ENCODE peak calls at places on chromosomes 11 and 22, in seven cellular contexts. L is cardiac septum; N is GM13976; F is right cardiac atrium; D is DND-41; Q is T-helper 2 cell; B is activated T-helper 1 cell treated with anti-CD3 and anti-CD28 coated beads, Interleukin-12 subunit alpha, Interleukin-12 subunit beta, Interleukin-2, Interleukin-4 antibody, amounts not matched to agents 30 ng/mL and 10 ng/mL and 1 ng/mL, durations not matched to agents 14 hours and 24 hours and 36 hours. W is an unnamed sample.

GRCh38 chr11:12218909-12219308 is 108.5 kb downstream of the MICAL2 start:
- DNase-seq in L (no peak), F (no peak), Q (no peak), N (no peak), D (no peak), B (no peak), W (no peak)

GRCh38 chr11:7577883-7578242 is 64.1 kb downstream of the PPFIBP2 start:
- DNase-seq in Q (no peak), F (no peak), N (no peak), D (peak; percentile 42), B (no peak), L (no peak), W (no peak)

GRCh38 chr11:11988099-11988651 is 20.3 kb downstream of the DKK3 start:
- DNase-seq in Q (no peak), B (no peak), D (no peak), N (no peak), F (no peak), L (no peak), W (no peak)

GRCh38 chr11:76071090-76071489 is 135.2 kb downstream of the WNT11 start:
- DNase-seq in B (no peak), L (no peak), D (no peak), Q (no peak), N (no peak), F (no peak), W (no peak)

GRCh38 chr11:13970986-13971385 is 8.5 kb downstream of the SPON1 start:
- DNase-seq in Q (no peak), F (peak; percentile 49), L (no peak), B (no peak), N (no peak), D (no peak), W (no peak)

GRCh38 chr11:2818503-2818902 is 67.1 kb downstream of the CDKN1C start:
- DNase-seq in D (no peak), N (no peak), L (no peak), F (peak; percentile 26), Q (no peak), B (no peak), W (no peak)

GRCh38 chr22:49692499-49693225 is 135.0 kb downstream of the BRD1 start:
- DNase-seq in L (no peak), F (no peak), N (no peak), B (no peak), Q (no peak), D (no peak), W (no peak)

GRCh38 chr22:40289991-40290459 is 56.3 kb upstream of the ADSL start:
- DNase-seq in B (peak; percentile 61), D (no peak), Q (peak; percentile 70), F (peak; percentile 58), L (peak; percentile 78), N (peak; percentile 74), W (no peak)

GRCh38 chr11:62593434-62594044 is 2.2 kb upstream of the TUT1 start:
- DNase-seq in B (peak; percentile 74), F (peak; percentile 93), N (peak; percentile 72), D (peak; percentile 82), Q (peak; percentile 63), L (peak; percentile 83), W (no peak)

GRCh38 chr11:32960553-32961164 is 55.0 kb upstream of the DEPDC7 start:
- DNase-seq in F (no peak), D (no peak), Q (peak; percentile 12), N (peak; percentile 51), B (no peak), L (no peak), W (no peak)

GRCh38 chr22:33139937-33140336 is 81.8 kb upstream of the SYN3 start:
- DNase-seq in F (no peak), B (no peak), D (no peak), N (no peak), L (no peak), Q (no peak), W (no peak)

GRCh38 chr11:93942176-93942575 is 79.0 kb upstream of the HEPHL1 start:
- DNase-seq in N (no peak), Q (no peak), F (no peak), B (no peak), L (no peak), D (no peak), W (no peak)

GRCh38 chr11:57775474-57775873 is 13.9 kb downstream of the CTNND1 start:
- DNase-seq in N (no peak), B (no peak), Q (no peak), F (no peak), L (no peak), D (no peak), W (no peak)

GRCh38 chr22:19448076-19448607 is 631 bp upstream of the C22orf39 start:
- DNase-seq in L (no peak), F (no peak), B (no peak), Q (no peak), N (peak; percentile 78), D (peak; percentile 59), W (peak; percentile 40)

GRCh38 chr11:69442807-69443137 is 38.7 kb upstream of the LINC01488 start:
- DNase-seq in L (no peak), F (peak; percentile 64), Q (no peak), B (no peak), D (no peak), N (no peak), W (no peak)

GRCh38 chr11:10322401-10322800 is 17.5 kb downstream of the ADM start:
- DNase-seq in B (no peak), L (no peak), N (no peak), F (no peak), D (no peak), Q (no peak), W (no peak)

GRCh38 chr11:35237345-35237744 is 98.4 kb downstream of the CD44 start:
- DNase-seq in D (no peak), Q (no peak), F (no peak), B (no peak), N (no peak), L (no peak), W (no peak)

GRCh38 chr11:120332822-120333716 is 3.1 kb upstream of the ARHGEF12 start:
- DNase-seq in N (no peak), B (no peak), L (no peak), F (no peak), Q (no peak), D (no peak), W (no peak)

GRCh38 chr22:28710112-28710888 is 30.7 kb upstream of the TTC28 start:
- DNase-seq in F (no peak), D (no peak), Q (no peak), B (no peak), L (no peak), N (no peak), W (no peak)

GRCh38 chr11:62340269-62340901 is 3.1 kb downstream of the ASRGL1 start:
- DNase-seq in B (peak; percentile 34), D (peak; percentile 30), F (peak; percentile 78), N (peak; percentile 48), Q (peak; percentile 13), L (no peak), W (peak; percentile 17)

GRCh38 chr11:101915811-101916291 is 471 bp downstream of the ANGPTL5 start:
- DNase-seq in Q (no peak), F (no peak), B (no peak), D (no peak), N (peak; percentile 31), L (no peak), W (no peak)

GRCh38 chr22:35024364-35024692 is 41.6 kb upstream of the ISX start:
- DNase-seq in L (no peak), Q (no peak), D (no peak), N (no peak), F (no peak), B (no peak), W (no peak)

GRCh38 chr11:14673824-14674432 is 30.3 kb downstream of the PDE3B start:
- DNase-seq in Q (no peak), N (no peak), D (no peak), L (no peak), B (no peak), F (no peak), W (no peak)

GRCh38 chr11:69350596-69350995 is 56.6 kb downstream of the MYEOV start:
- DNase-seq in F (no peak), Q (no peak), N (no peak), D (no peak), L (no peak), B (no peak), W (no peak)

GRCh38 chr11:67646535-67647336 is 3.8 kb downstream of the ACY3 start:
- DNase-seq in D (peak; percentile 71), F (peak; percentile 50), B (peak; percentile 41), L (no peak), Q (peak; percentile 37), N (peak; percentile 65), W (peak; percentile 61)

GRCh38 chr11:32562839-32563599 is 20.6 kb upstream of the EIF3M start:
- DNase-seq in F (no peak), N (no peak), B (no peak), D (no peak), Q (no peak), L (no peak), W (no peak)

GRCh38 chr11:107565219-107565937 is at the start of gene ALKBH8:
- DNase-seq in L (peak; percentile 84), B (peak; percentile 71), F (peak; percentile 90), D (peak; percentile 83), Q (peak; percentile 71), N (peak; percentile 77), W (peak; percentile 66)

GRCh38 chr11:67237574-67237973 is 28.7 kb upstream of the GRK2 start:
- DNase-seq in B (no peak), N (no peak), Q (no peak), D (no peak), F (no peak), L (no peak), W (no peak)

GRCh38 chr22:32745251-32745995 is 56.1 kb upstream of the TIMP3 start:
- DNase-seq in B (no peak), Q (no peak), F (peak; percentile 84), D (no peak), L (no peak), N (no peak), W (no peak)

GRCh38 chr22:35705141-35705540 is 12.5 kb upstream of the APOL5 start:
- DNase-seq in Q (no peak), N (no peak), F (no peak), L (no peak), D (no peak), B (no peak), W (no peak)

W was measured in activated B cell treated with CpG ODN at 0.5 μM for 24 hours.